ENCODE peak calls at places on chromosomes 7 and 10, in five cellular contexts. E, K, S, X and Q are unnamed samples.

GRCh38 chr10:4391683-4392082 is 434.3 kb upstream of the AKR1E2 start:
- DNase-seq in E (no peak), X (no peak), K (no peak), S (no peak), Q (no peak)

GRCh38 chr7:151923097-151923876 is 33.0 kb upstream of the GALNTL5 start:
- DNase-seq in K (peak; percentile 49), X (peak; percentile 84), S (peak; percentile 62), E (no peak), Q (no peak)

GRCh38 chr10:106711313-106711906 is 453.1 kb downstream of the SORCS1 start:
- DNase-seq in S (no peak), E (no peak), X (no peak), K (peak; percentile 35), Q (peak; percentile 63)

GRCh38 chr7:129401968-129402860 is 32.0 kb upstream of the STRIP2 start:
- DNase-seq in X (no peak), E (no peak), S (no peak), K (no peak), Q (peak; percentile 13)

GRCh38 chr7:26093023-26093422 is 59.0 kb upstream of the NFE2L3 start:
- DNase-seq in X (no peak), E (no peak), K (no peak), S (no peak), Q (no peak)

GRCh38 chr7:24637706-24638105 is 64.5 kb downstream of the PALS2 start:
- DNase-seq in K (no peak), S (no peak), X (no peak), E (no peak), Q (no peak)

GRCh38 chr10:72316748-72317435 is 37.8 kb downstream of the DNAJB12 start:
- DNase-seq in X (peak; percentile 50), E (peak; percentile 41), S (no peak), K (no peak), Q (no peak)

GRCh38 chr7:150972094-150972493 is 6.0 kb downstream of the KCNH2 start:
- DNase-seq in K (no peak), S (no peak), X (no peak), E (no peak), Q (no peak)

GRCh38 chr10:113666682-113667252 is 2.9 kb upstream of the NRAP start:
- DNase-seq in X (no peak), S (no peak), K (no peak), E (peak; percentile 49), Q (peak; percentile 57)

GRCh38 chr10:127928021-127928806 is 21.3 kb downstream of the PTPRE start:
- DNase-seq in X (no peak), S (no peak), E (no peak), K (no peak), Q (no peak)

GRCh38 chr10:44070282-44070681 is 314.6 kb downstream of the CXCL12 start:
- DNase-seq in S (no peak), E (no peak), K (no peak), X (no peak), Q (no peak)

GRCh38 chr10:88624840-88625239 is 38.3 kb downstream of the LIPJ start:
- DNase-seq in K (no peak), X (no peak), S (no peak), E (no peak), Q (no peak)

GRCh38 chr7:24619978-24620377 is 46.7 kb downstream of the PALS2 start:
- DNase-seq in K (no peak), X (no peak), E (no peak), S (no peak), Q (no peak)

GRCh38 chr10:129728905-129729540 is 235.1 kb downstream of the EBF3 start:
- DNase-seq in X (no peak), E (no peak), K (no peak), S (no peak), Q (no peak)

GRCh38 chr7:7761340-7761973 is 43.0 kb upstream of the RPA3 start:
- DNase-seq in S (no peak), E (no peak), X (no peak), K (no peak), Q (peak; percentile 24)

GRCh38 chr10:9066152-9066551 is 1011.7 kb downstream of the GATA3 start:
- DNase-seq in X (no peak), S (no peak), K (no peak), E (no peak), Q (no peak)

GRCh38 chr10:76126607-76127190 is 695.3 kb downstream of the LRMDA start:
- DNase-seq in K (no peak), S (no peak), E (no peak), X (no peak), Q (no peak)

GRCh38 chr7:22445140-22445722 is 54.8 kb downstream of the STEAP1B start:
- DNase-seq in X (peak; percentile 68), S (peak; percentile 49), E (peak; percentile 78), K (peak; percentile 70), Q (peak; percentile 23)

GRCh38 chr10:86062647-86063145 is 303.9 kb downstream of the GRID1 start:
- DNase-seq in S (no peak), E (no peak), X (no peak), K (no peak), Q (no peak)

GRCh38 chr10:72089618-72090017 is 1.3 kb upstream of the SPOCK2 start:
- DNase-seq in X (no peak), E (no peak), K (no peak), S (no peak), Q (no peak)

GRCh38 chr10:42769653-42770052 is 12.9 kb upstream of the BMS1 start:
- DNase-seq in E (no peak), S (no peak), K (no peak), X (no peak), Q (no peak)

GRCh38 chr10:5466451-5466996 is 32.8 kb downstream of the CALML5 start:
- DNase-seq in E (no peak), X (peak; percentile 80), K (peak; percentile 75), S (peak; percentile 76), Q (no peak)

GRCh38 chr10:102120987-102121738 is 995 bp upstream of the LDB1 start:
- DNase-seq in S (peak; percentile 60), X (peak; percentile 82), E (no peak), K (peak; percentile 65), Q (no peak)

GRCh38 chr10:102120142-102120986 is at the start of gene LDB1:
- DNase-seq in S (peak; percentile 77), E (peak; percentile 87), K (peak; percentile 80), X (peak; percentile 78), Q (peak; percentile 93)

GRCh38 chr10:102123223-102123622 is 3.1 kb upstream of the LDB1 start:
- DNase-seq in S (no peak), X (no peak), K (no peak), E (no peak), Q (no peak)

GRCh38 chr10:102122450-102122849 is 2.3 kb upstream of the LDB1 start:
- DNase-seq in X (no peak), E (no peak), K (no peak), S (no peak), Q (no peak)

GRCh38 chr10:102121739-102122372 is 1.7 kb upstream of the LDB1 start:
- DNase-seq in E (no peak), K (no peak), S (no peak), X (no peak), Q (no peak)
- TF ChIP-seq CTCF in E (no peak), K (no peak), S (no peak), X (no peak), Q (no peak)

GRCh38 chr10:91410638-91411367 is 659 bp downstream of the HECTD2 start:
- DNase-seq in E (no peak), S (no peak), K (peak; percentile 57), X (peak; percentile 37), Q (peak; percentile 31)
- TF ChIP-seq CTCF in E (no peak), S (no peak), K (no peak), X (no peak), Q (no peak)

GRCh38 chr10:117445992-117446391 is 70.8 kb upstream of the PDZD8 start:
- DNase-seq in E (no peak), S (no peak), K (no peak), X (no peak), Q (no peak)
- TF ChIP-seq CTCF in E (no peak), S (no peak), K (no peak), X (no peak), Q (no peak)

DNA sequence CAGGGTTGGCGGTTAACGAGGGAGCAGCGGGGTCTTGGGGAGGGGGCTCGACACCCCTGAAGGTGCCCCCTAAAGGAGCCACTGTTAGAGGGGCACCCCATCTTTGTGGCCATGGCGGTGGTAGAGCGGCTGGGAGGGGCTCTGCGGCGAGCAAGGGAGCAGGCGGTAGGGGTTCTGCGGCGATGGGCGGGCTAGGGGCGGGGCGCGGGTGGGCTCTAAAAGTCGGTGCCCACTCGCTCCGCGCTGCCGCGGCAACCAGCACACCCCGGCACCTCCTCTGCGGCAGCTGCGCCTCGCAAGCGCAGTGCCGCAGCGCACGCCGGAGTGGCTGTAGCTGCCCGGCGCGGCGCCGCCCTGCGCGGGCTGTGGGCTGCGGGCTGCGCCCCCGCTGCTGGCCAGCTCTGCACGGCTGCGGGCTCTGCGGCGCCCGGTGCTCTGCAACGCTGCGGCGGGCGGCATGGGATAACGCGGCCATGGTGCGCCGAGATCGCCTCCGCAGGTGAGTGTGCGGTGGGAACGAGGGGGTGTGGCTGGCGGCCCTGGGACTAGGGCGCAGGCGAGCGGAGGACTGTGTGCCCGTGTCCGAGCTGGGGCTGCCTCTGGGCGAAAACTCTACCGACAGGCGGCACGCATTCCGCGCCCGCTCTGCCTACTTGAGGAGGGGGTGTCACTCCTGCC is at the start of gene MEST:
- DNase-seq in S (no peak), E (no peak), K (no peak), X (peak; percentile 6), Q (no peak)
- TF ChIP-seq CTCF in S (no peak), E (no peak), K (no peak), X (no peak), Q (no peak)

DNA sequence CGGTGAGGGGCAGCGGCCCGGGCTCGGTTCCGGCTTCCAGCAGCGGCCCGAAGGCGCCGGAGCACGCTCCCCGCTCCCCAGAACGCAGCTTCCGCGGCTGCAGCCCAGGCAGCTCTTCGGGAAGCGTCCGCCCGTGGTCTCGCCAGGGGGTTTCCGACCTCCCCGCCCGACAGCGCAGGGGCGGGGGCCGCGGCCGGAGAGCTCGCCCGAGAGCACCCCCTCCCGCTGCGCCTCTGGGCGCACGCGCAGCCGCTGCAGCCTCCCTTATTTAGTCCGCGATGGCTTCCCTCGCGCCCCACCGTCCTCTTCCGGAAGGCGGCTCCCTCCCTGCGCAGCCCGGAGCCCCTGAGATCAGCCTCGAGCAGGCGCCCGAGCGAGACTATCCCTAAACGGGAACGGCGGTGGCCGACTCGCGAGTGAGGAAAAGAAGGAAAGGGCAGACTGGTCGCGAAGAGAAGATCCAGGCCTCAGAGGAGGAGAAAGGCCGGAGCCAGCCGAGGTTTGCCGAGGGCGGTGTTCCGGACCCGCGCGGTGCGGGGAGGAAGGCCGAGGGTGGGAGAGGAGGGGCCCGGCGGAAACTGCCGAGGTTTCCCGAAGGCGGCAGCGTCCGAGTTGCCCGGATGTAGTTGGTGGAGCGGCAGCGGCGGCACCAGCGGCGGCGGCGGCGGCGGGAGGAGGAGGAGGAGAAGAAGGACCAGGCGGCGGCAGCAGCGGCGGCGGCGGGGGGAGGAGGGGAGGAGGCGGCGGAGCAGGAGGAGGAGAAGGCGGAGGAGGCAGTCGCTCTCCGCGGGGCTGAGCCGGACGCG is at the start of gene WAC:
- DNase-seq in K (peak; percentile 96), S (peak; percentile 93), X (peak; percentile 92), E (peak; percentile 98), Q (peak; percentile 96)
- TF ChIP-seq CTCF in K (no peak), S (no peak), X (no peak), E (peak; percentile 13), Q (no peak)

GRCh38 chr7:139505563-139505962 is 17.9 kb upstream of the CLEC2L start:
- DNase-seq in K (no peak), S (no peak), E (no peak), X (no peak), Q (no peak)
- TF ChIP-seq CTCF in K (no peak), S (no peak), E (peak; percentile 46), X (no peak), Q (no peak)